ENCODE peak calls at places on chromosome 1, in four cellular contexts. H is esophagus squamous epithelium, E is transverse colon, Q is adrenal gland. P is an unnamed sample.

GRCh38 chr1:200242379-200243041 is 167.3 kb downstream of the ZNF281 start:
- DNase-seq in H (no peak), E (no peak), Q (no peak), P (no peak)

GRCh38 chr1:246012271-246012854 is 494.7 kb downstream of the SMYD3 start:
- DNase-seq in H (no peak), E (no peak), Q (no peak), P (no peak)

GRCh38 chr1:42046772-42047552 is 106.2 kb upstream of the GUCA2B start:
- DNase-seq in H (no peak), E (no peak), Q (peak; percentile 74), P (no peak)

GRCh38 chr1:160007577-160008200 is 24.1 kb downstream of the PIGM start:
- DNase-seq in H (no peak), E (no peak), Q (no peak), P (no peak)

GRCh38 chr1:47385020-47385419 is 31.1 kb upstream of the FOXE3 start:
- DNase-seq in H (no peak), E (no peak), Q (no peak), P (no peak)

GRCh38 chr1:218711884-218712674 is 366.9 kb downstream of the TGFB2 start:
- DNase-seq in H (no peak), E (peak; percentile 12), Q (no peak), P (no peak)

GRCh38 chr1:24951337-24951736 is 21.3 kb upstream of the RUNX3 start:
- DNase-seq in H (no peak), E (no peak), Q (no peak), P (no peak)

GRCh38 chr1:166128195-166128594 is 38.6 kb downstream of the FAM78B start:
- DNase-seq in H (no peak), E (no peak), Q (no peak), P (no peak)

GRCh38 chr1:215160351-215160750 is 77.8 kb downstream of the KCNK2 start:
- DNase-seq in H (no peak), E (no peak), Q (no peak), P (no peak)

GRCh38 chr1:47871799-47872353 is 125.3 kb downstream of the TRABD2B start:
- DNase-seq in H (no peak), E (no peak), Q (no peak), P (no peak)

GRCh38 chr1:20047058-20047457 is 22.9 kb upstream of the PLA2G5 start:
- DNase-seq in H (no peak), E (no peak), Q (no peak), P (no peak)

GRCh38 chr1:111468717-111469100 is 5.1 kb upstream of the C1orf162 start:
- DNase-seq in H (no peak), E (no peak), Q (no peak), P (no peak)

GRCh38 chr1:3116150-3116510 is 47.1 kb downstream of the PRDM16 start:
- DNase-seq in H (no peak), E (no peak), Q (no peak), P (no peak)

GRCh38 chr1:115906627-115907026 is 65.7 kb upstream of the NHLH2 start:
- DNase-seq in H (no peak), E (no peak), Q (no peak), P (no peak)

GRCh38 chr1:6770727-6771567 is 14.3 kb upstream of the CAMTA1 start:
- DNase-seq in H (no peak), E (no peak), Q (no peak), P (no peak)

GRCh38 chr1:114088392-114089299 is 65.0 kb downstream of the SYT6 start:
- DNase-seq in H (no peak), E (no peak), Q (no peak), P (no peak)

GRCh38 chr1:6490181-6491075 is 1.0 kb downstream of the PLEKHG5 start:
- DNase-seq in H (no peak), E (peak; percentile 84), Q (peak; percentile 55), P (no peak)

GRCh38 chr1:76198452-76198851 is 123.9 kb downstream of the ST6GALNAC3 start:
- DNase-seq in H (no peak), E (no peak), Q (no peak), P (no peak)

GRCh38 chr1:246809473-246809872 is 85.3 kb downstream of the SCCPDH start:
- DNase-seq in H (no peak), E (no peak), Q (no peak), P (no peak)

GRCh38 chr1:187491082-187491720 is 662.5 kb downstream of the PLA2G4A start:
- DNase-seq in H (no peak), E (no peak), Q (no peak), P (no peak)

GRCh38 chr1:222880586-222880985 is 65.7 kb downstream of the DISP1 start:
- DNase-seq in H (no peak), E (no peak), Q (no peak), P (no peak)

GRCh38 chr1:236524142-236524891 is 535 bp downstream of the LGALS8 start:
- DNase-seq in H (no peak), E (peak; percentile 57), Q (peak; percentile 63), P (peak; percentile 53)

DNA sequence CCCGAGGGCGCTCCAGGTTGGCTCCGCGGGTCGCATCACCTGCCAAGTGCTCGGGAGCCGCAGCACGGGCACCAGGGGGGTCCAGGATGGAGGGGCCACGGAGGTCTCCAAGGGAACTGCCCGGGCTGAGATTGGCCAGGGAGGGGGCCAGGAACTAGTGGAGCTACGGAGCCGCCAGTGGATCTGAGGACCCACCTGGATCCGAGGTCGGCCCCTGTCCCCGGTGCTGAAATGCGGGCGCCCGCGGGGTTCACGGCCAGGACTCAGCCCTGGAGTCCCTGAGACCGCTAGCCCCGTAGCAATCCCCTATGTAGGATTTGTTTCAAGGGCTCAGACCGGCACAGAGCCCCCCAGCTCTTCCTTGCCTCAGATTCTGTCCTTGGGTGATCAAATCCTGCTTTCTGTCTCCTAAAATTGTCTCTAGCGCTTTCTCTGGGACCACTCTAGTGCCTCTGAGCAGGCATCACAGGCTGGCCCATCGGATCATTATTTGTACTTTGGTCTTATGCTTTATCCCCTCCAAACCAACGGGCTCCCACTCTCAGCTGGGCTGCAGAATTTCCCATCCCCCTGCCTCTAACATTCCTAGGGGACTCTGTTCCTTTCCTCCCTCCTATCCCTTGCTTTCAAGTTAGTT is 27.3 kb downstream of the KIAA2013 start:
- DNase-seq in H (no peak), E (no peak), Q (no peak), P (no peak)
- TF ChIP-seq POLR2A in H (no peak), E (no peak), Q (no peak), P (no peak)

GRCh38 chr1:18239671-18240070 is 132.1 kb downstream of the IGSF21 start:
- DNase-seq in H (no peak), E (no peak), Q (no peak), P (no peak)
- H3K27ac ChIP-seq in H (no peak overlapping the region), E (no peak overlapping the region), Q (no peak overlapping the region), P (no peak overlapping the region)

DNA sequence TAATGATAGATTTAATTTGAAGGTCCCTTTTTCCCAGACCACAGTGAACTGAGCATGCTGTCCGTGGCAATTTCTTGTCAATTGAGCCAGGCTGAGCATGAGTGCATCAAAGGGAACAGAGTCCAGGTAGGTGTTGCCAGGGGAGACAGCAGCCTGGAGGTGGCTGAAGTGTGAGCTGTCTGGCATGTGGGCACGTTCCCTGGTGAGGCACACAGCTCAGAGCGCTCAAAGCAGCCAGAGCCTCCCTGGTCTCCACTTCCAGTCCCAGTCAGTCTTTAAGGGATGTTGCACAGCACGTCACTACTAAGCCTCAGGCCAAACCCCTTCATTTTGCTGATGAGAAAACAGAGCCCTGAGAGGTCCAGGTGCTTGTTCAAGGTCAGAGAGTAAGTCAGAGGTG is 251.4 kb downstream of the MATN1 start:
- DNase-seq in H (no peak), E (no peak), Q (no peak), P (no peak)
- TF ChIP-seq POLR2A in H (no peak), E (no peak), Q (no peak), P (no peak)

GRCh38 chr1:184858288-184858687 is 103.6 kb upstream of the EDEM3 start:
- DNase-seq in H (no peak), E (no peak), Q (no peak), P (no peak)

GRCh38 chr1:184860985-184861754 is 106.5 kb upstream of the EDEM3 start:
- DNase-seq in H (no peak), E (peak; percentile 37), Q (no peak), P (no peak)

GRCh38 chr1:184861755-184862336 is 107.2 kb upstream of the EDEM3 start:
- DNase-seq in H (no peak), E (no peak), Q (no peak), P (no peak)

GRCh38 chr1:184860535-184860934 is 105.9 kb upstream of the EDEM3 start:
- DNase-seq in H (no peak), E (no peak), Q (no peak), P (no peak)

DNA sequence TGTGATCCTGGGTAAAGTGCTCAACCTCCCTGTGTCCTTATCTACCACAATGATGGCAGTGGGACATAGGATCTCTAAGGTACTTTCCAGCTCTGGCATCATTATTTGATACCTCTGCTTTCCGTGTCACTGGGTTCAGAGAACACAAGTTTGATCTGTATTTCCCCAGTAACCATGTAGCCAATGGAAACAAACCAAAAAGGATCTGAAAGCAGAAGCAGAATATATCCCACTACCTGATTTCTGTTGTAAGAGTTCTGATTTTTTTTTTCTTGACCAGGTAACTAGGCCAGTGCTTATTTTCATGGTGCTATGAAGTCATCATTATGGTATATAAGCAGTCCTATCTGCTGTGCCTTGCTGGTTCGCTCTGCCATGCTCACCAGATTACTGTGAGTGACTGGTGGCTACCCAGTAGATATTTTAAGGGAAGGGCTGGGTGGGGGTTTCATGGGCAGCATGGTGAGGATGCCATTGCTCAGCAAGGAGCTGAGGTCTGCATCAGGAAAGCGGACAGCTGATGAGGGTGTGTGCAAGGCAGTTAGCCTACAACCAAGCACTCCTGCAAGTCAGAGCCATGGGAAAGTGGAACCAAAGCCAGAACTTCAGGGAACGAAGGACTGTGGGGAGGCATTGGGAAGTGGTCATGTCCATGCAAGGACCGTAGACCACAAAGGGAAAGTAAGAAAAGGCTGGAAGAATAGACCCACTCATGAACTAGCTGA is 104.9 kb upstream of the EDEM3 start:
- DNase-seq in H (no peak), E (no peak), Q (no peak), P (no peak)
- H3K27ac ChIP-seq in H (no peak overlapping the region), E (no peak overlapping the region), Q (no peak overlapping the region), P (no peak overlapping the region)